ENCODE peak calls at places on chromosomes 6 and 20, in four cellular contexts. One of them, this sample, is unnamed.
A peak's percentile ranks its signal among the peaks of the same experiment; 100 is the strongest.

GRCh38 chr6:135114355-135115145 is 59.9 kb upstream of the HBS1L start:
- DNase-seq in GM12878: peak; percentile 67
- DNase-seq in SK-N-SH: no peak
- DNase-seq in HepG2: no peak
- DNase-seq in this sample: no peak

GRCh38 chr6:33314943-33315752 is 1.3 kb upstream of the TAPBP start:
- DNase-seq in GM12878: no peak
- DNase-seq in SK-N-SH: peak; percentile 4
- DNase-seq in HepG2: no peak
- DNase-seq in this sample: no peak

GRCh38 chr6:133097208-133097607 is 143.9 kb upstream of the EYA4 start:
- DNase-seq in GM12878: no peak
- DNase-seq in SK-N-SH: no peak
- DNase-seq in HepG2: no peak
- DNase-seq in this sample: no peak

GRCh38 chr6:222468-222867 is 69.8 kb upstream of the DUSP22 start:
- DNase-seq in GM12878: no peak
- DNase-seq in SK-N-SH: no peak
- DNase-seq in HepG2: no peak
- DNase-seq in this sample: no peak

GRCh38 chr6:32081168-32081624 is 27.9 kb downstream of the TNXB start:
- DNase-seq in GM12878: no peak
- DNase-seq in SK-N-SH: peak; percentile 50
- DNase-seq in HepG2: no peak
- DNase-seq in this sample: peak; percentile 47

GRCh38 chr6:4935486-4935885 is 68.4 kb downstream of the RPP40 start:
- DNase-seq in GM12878: no peak
- DNase-seq in SK-N-SH: no peak
- DNase-seq in HepG2: no peak
- DNase-seq in this sample: no peak

GRCh38 chr6:75480425-75480824 is 13.2 kb downstream of the FILIP1 start:
- DNase-seq in GM12878: no peak
- DNase-seq in SK-N-SH: no peak
- DNase-seq in HepG2: no peak
- DNase-seq in this sample: no peak

GRCh38 chr6:138004423-138005287 is 102.6 kb downstream of the PERP start:
- DNase-seq in GM12878: peak; percentile 28
- DNase-seq in SK-N-SH: no peak
- DNase-seq in HepG2: peak; percentile 35
- DNase-seq in this sample: peak; percentile 42

GRCh38 chr6:40484066-40484465 is 103.1 kb downstream of the LRFN2 start:
- DNase-seq in GM12878: no peak
- DNase-seq in SK-N-SH: no peak
- DNase-seq in HepG2: no peak
- DNase-seq in this sample: no peak

GRCh38 chr6:126804255-126805064 is 314.0 kb upstream of the RSPO3 start:
- DNase-seq in GM12878: no peak
- DNase-seq in SK-N-SH: peak; percentile 24
- DNase-seq in HepG2: peak; percentile 51
- DNase-seq in this sample: peak; percentile 34

GRCh38 chr6:44514576-44515193 is 127.2 kb downstream of the CDC5L start:
- DNase-seq in GM12878: no peak
- DNase-seq in SK-N-SH: no peak
- DNase-seq in HepG2: no peak
- DNase-seq in this sample: no peak

GRCh38 chr6:90297866-90298381 is 1.3 kb upstream of the BACH2 start:
- DNase-seq in GM12878: no peak
- DNase-seq in SK-N-SH: no peak
- DNase-seq in HepG2: no peak
- DNase-seq in this sample: no peak

GRCh38 chr6:81751388-81752083 is 945 bp downstream of the TENT5A start:
- DNase-seq in GM12878: no peak
- DNase-seq in SK-N-SH: no peak
- DNase-seq in HepG2: peak; percentile 21
- DNase-seq in this sample: peak; percentile 59

GRCh38 chr6:161079566-161080262 is 88.1 kb downstream of the MAP3K4 start:
- DNase-seq in GM12878: no peak
- DNase-seq in SK-N-SH: no peak
- DNase-seq in HepG2: no peak
- DNase-seq in this sample: no peak

GRCh38 chr6:144320746-144321145 is 35.6 kb downstream of the UTRN start:
- DNase-seq in GM12878: no peak
- DNase-seq in SK-N-SH: no peak
- DNase-seq in HepG2: no peak
- DNase-seq in this sample: no peak

GRCh38 chr6:43256670-43257664 is 13.7 kb downstream of the TTBK1 start:
- DNase-seq in GM12878: no peak
- DNase-seq in SK-N-SH: no peak
- DNase-seq in HepG2: no peak
- DNase-seq in this sample: no peak

GRCh38 chr6:141244366-141244765 is 888.4 kb upstream of the GJE1 start:
- DNase-seq in GM12878: no peak
- DNase-seq in SK-N-SH: no peak
- DNase-seq in HepG2: no peak
- DNase-seq in this sample: no peak

GRCh38 chr6:141252828-141253608 is 879.7 kb upstream of the GJE1 start:
- DNase-seq in GM12878: no peak
- DNase-seq in SK-N-SH: no peak
- DNase-seq in HepG2: no peak
- DNase-seq in this sample: no peak

GRCh38 chr6:141242957-141243356 is 889.8 kb upstream of the GJE1 start:
- DNase-seq in GM12878: no peak
- DNase-seq in SK-N-SH: no peak
- DNase-seq in HepG2: no peak
- DNase-seq in this sample: no peak

DNA sequence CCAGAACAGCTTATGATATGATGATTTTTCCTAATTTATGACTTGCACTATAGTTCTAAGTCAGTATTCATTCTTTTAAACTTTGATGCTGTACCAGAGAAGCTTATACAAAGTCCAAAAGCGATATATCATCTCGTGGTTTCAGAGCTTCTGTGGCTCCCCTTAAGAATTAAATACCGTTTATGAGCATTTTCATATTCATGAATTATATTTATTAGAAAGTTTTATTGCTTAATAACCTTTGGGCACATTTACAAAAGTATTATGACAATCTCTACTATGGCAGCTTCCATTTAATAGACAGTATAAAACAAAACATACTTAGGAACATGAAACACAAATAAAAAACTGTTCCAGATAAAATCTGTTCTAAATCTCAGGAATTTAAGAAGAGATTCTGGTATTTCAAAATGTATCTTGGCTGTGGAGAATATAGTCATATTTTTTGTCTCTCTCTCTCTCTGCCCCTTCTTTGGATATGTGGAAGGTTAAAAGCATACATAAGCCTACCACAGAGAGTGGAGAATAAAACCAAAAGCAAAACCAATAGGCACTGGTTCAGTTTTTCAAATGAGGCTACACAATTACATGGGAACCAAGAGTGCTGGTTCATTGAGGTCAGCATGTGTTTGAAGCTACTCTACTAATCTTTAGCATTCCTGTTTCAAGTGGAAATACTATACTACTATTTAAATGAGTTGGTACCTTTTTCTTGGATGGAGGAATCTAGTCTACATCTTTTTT is 884.5 kb upstream of the GJE1 start:
- DNase-seq in GM12878: no peak
- DNase-seq in SK-N-SH: no peak
- DNase-seq in HepG2: no peak
- DNase-seq in this sample: no peak
- TF ChIP-seq GABPA in GM12878: no peak
- TF ChIP-seq GABPA in SK-N-SH: no peak
- TF ChIP-seq GABPA in HepG2: no peak
- TF ChIP-seq GABPA in this sample: no peak

GRCh38 chr20:4688342-4688741 is 33.4 kb upstream of the PRND start:
- DNase-seq in GM12878: no peak
- DNase-seq in SK-N-SH: no peak
- DNase-seq in HepG2: no peak
- DNase-seq in this sample: no peak
- TF ChIP-seq GABPA in GM12878: no peak
- TF ChIP-seq GABPA in SK-N-SH: no peak
- TF ChIP-seq GABPA in HepG2: no peak
- TF ChIP-seq GABPA in this sample: no peak

DNA sequence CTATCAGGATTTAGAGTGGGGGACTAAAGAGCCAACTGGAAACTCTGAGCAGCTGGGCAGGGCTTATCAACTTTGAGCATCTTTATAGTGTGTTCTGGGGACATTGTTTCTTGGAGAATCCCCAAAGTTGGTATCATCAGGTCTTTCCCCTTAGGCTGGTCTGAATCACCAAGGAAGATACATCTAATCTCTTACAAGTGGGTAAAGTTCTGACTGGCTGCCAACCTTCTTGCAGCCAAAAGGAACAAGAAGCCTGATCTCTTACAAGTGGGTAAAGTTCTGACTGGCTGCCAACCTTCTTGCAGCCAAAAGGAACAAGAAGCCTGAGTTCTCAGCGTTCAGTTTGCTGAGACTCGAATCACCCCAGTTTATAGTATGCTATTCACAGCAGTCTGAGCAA is 1.6 kb upstream of the MED23 start:
- DNase-seq in GM12878: no peak
- DNase-seq in SK-N-SH: no peak
- DNase-seq in HepG2: no peak
- DNase-seq in this sample: no peak
- TF ChIP-seq GABPA in GM12878: no peak
- TF ChIP-seq GABPA in SK-N-SH: no peak
- TF ChIP-seq GABPA in HepG2: no peak
- TF ChIP-seq GABPA in this sample: no peak

DNA sequence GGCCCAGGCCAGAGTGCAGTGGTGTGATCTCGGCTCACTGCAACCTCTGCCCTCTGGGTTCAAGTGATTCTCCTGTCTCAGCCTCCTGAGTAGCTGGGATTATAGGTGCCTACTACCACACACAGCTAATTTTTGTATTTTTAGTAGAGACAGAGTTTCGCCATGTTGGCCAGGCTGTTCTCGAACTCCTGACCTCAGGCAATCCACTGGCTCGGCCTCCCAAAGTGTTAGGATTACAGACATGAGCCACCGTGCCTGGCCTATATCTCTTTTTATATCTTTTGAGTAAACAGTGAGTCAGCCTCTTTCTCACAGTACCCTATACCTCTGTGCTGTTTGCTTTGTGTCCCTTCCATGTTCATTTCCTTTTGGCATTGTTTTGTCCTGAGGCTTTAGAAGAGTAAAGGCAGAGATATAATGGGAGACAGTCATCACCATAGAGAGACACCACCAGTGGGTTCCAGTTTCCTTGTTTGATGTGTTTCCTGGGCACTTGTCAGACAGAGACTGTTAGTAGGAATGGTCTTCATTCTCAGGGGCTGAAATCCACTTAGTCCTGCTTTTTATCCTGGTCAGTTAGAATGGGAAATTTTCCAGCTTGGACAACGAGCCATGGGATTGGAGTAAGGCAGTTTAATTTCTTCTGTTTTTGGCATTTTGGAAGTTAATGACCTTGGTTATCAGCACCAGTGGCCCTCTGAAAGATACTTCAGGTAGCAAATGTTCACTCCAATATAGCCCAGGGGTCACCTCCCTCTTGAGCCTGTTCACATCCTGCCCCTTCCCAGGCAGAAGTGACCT is 32.2 kb upstream of the ASXL1 start:
- DNase-seq in GM12878: no peak
- DNase-seq in SK-N-SH: no peak
- DNase-seq in HepG2: peak; percentile 99
- DNase-seq in this sample: no peak
- TF ChIP-seq GABPA in GM12878: no peak
- TF ChIP-seq GABPA in SK-N-SH: no peak
- TF ChIP-seq GABPA in HepG2: no peak
- TF ChIP-seq GABPA in this sample: no peak

GRCh38 chr6:56040271-56040670 is 164.9 kb upstream of the BMP5 start:
- DNase-seq in GM12878: no peak
- DNase-seq in SK-N-SH: no peak
- DNase-seq in HepG2: no peak
- DNase-seq in this sample: peak; percentile 23

GRCh38 chr6:56037587-56037986 is 162.2 kb upstream of the BMP5 start:
- DNase-seq in GM12878: no peak
- DNase-seq in SK-N-SH: no peak
- DNase-seq in HepG2: no peak
- DNase-seq in this sample: no peak

GRCh38 chr6:56033451-56033850 is 158.1 kb upstream of the BMP5 start:
- DNase-seq in GM12878: no peak
- DNase-seq in SK-N-SH: no peak
- DNase-seq in HepG2: no peak
- DNase-seq in this sample: no peak

GRCh38 chr6:56038764-56039163 is 163.4 kb upstream of the BMP5 start:
- DNase-seq in GM12878: no peak
- DNase-seq in SK-N-SH: no peak
- DNase-seq in HepG2: no peak
- DNase-seq in this sample: no peak

GRCh38 chr6:56036911-56037310 is 161.5 kb upstream of the BMP5 start:
- DNase-seq in GM12878: no peak
- DNase-seq in SK-N-SH: no peak
- DNase-seq in HepG2: no peak
- DNase-seq in this sample: no peak
- TF ChIP-seq GABPA in GM12878: no peak
- TF ChIP-seq GABPA in SK-N-SH: no peak
- TF ChIP-seq GABPA in HepG2: no peak
- TF ChIP-seq GABPA in this sample: no peak

GRCh38 chr6:170227996-170228550 is 62.8 kb downstream of the DLL1 start:
- DNase-seq in GM12878: no peak
- DNase-seq in SK-N-SH: no peak
- DNase-seq in HepG2: no peak
- DNase-seq in this sample: no peak
- TF ChIP-seq GABPA in GM12878: no peak
- TF ChIP-seq GABPA in SK-N-SH: no peak
- TF ChIP-seq GABPA in HepG2: no peak
- TF ChIP-seq GABPA in this sample: no peak